ENCODE peak calls at places on chromosomes 6 and 20, in eight cellular contexts. N, P, I, Y, L, H, K and S are unnamed samples.

GRCh38 chr6:108801331-108801730 is 46.9 kb upstream of the ARMC2 start:
- DNase-seq in N (no peak), P (no peak), I (no peak), Y (no peak), L (no peak), H (no peak), K (no peak), S (no peak)

GRCh38 chr6:30357678-30358339 is 12.9 kb downstream of the RPP21 start:
- DNase-seq in N (no peak), P (peak), I (peak), Y (peak), L (peak), H (peak), K (peak), S (peak)

GRCh38 chr6:111842891-111843290 is 30.4 kb downstream of the FYN start:
- DNase-seq in N (no peak), P (no peak), I (no peak), Y (no peak), L (no peak), H (peak), K (no peak), S (no peak)

GRCh38 chr6:38349795-38350194 is 289.9 kb downstream of the BTBD9 start:
- DNase-seq in N (no peak), P (no peak), I (no peak), Y (peak), L (no peak), H (peak), K (no peak), S (no peak)

GRCh38 chr6:88538130-88538706 is 372.1 kb upstream of the CNR1 start:
- DNase-seq in N (no peak), P (no peak), I (no peak), Y (no peak), L (peak), H (peak), K (no peak), S (no peak)

GRCh38 chr6:87772597-87773530 is 70.8 kb upstream of the AKIRIN2 start:
- DNase-seq in N (no peak), P (no peak), I (no peak), Y (peak), L (no peak), H (peak), K (no peak), S (no peak)

GRCh38 chr6:7730411-7730810 is 4.5 kb downstream of the BMP6 start:
- DNase-seq in N (no peak), P (no peak), I (no peak), Y (peak), L (no peak), H (no peak), K (no peak), S (no peak)

GRCh38 chr20:15642676-15643075 is 930.6 kb downstream of the KIF16B start:
- DNase-seq in N (no peak), P (no peak), I (no peak), Y (peak), L (no peak), H (peak), K (peak), S (no peak)

GRCh38 chr20:58246346-58246745 is 17.9 kb upstream of the ANKRD60 start:
- DNase-seq in N (no peak), P (no peak), I (no peak), Y (peak), L (peak), H (peak), K (peak), S (no peak)

GRCh38 chr6:115602471-115602870 is 458.2 kb downstream of the FRK start:
- DNase-seq in N (no peak), P (no peak), I (no peak), Y (no peak), L (no peak), H (no peak), K (no peak), S (no peak)

GRCh38 chr20:56249244-56249955 is 868 bp downstream of the MC3R start:
- DNase-seq in N (no peak), P (peak), I (peak), Y (no peak), L (no peak), H (no peak), K (no peak), S (no peak)
- TF ChIP-seq CTCF in N (peak), P (no peak), I (no peak), Y (peak), L (no peak), H (no peak), K (peak), S (peak)

GRCh38 chr6:94323853-94324252 is 904.5 kb upstream of the EPHA7 start:
- DNase-seq in N (no peak), P (no peak), I (no peak), Y (no peak), L (no peak), H (no peak), K (peak), S (no peak)
- TF ChIP-seq CTCF in N (no peak), P (no peak), I (no peak), Y (no peak), L (no peak), H (no peak), K (peak), S (peak)

GRCh38 chr6:146526192-146526591 is 17.4 kb upstream of the RAB32 start:
- DNase-seq in N (no peak), P (no peak), I (no peak), Y (peak), L (no peak), H (peak), K (peak), S (no peak)
- TF ChIP-seq CTCF in N (no peak), P (no peak), I (no peak), Y (peak), L (no peak), H (peak), K (no peak), S (peak)

GRCh38 chr20:40724566-40724965 is 35.5 kb upstream of the MAFB start:
- DNase-seq in N (no peak), P (peak), I (no peak), Y (no peak), L (no peak), H (no peak), K (no peak), S (no peak)

GRCh38 chr20:40727960-40728359 is 38.9 kb upstream of the MAFB start:
- DNase-seq in N (no peak), P (no peak), I (no peak), Y (no peak), L (no peak), H (no peak), K (no peak), S (no peak)

GRCh38 chr20:40728996-40729395 is 40.0 kb upstream of the MAFB start:
- DNase-seq in N (no peak), P (no peak), I (no peak), Y (no peak), L (no peak), H (no peak), K (no peak), S (no peak)

DNA sequence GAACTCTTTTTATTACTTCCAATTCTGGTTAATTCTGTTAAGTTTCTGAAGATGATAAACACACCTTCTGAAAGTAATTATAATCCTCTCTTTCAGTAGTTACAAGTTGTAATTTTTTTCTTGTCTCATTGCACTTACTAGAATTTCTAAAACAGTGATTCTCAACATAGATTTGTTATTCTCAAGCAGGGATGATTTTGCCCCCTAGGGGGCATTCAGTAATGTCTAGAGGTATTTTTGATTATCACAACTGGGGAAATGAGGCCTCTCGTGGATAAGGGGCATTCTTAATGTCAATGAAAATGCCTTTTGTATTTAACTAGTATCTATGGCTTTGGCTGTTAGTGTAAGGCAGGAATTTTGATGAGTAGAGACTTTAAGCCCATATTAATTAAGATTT is 39.4 kb upstream of the MAFB start:
- DNase-seq in N (no peak), P (no peak), I (no peak), Y (no peak), L (no peak), H (no peak), K (no peak), S (no peak)
- TF ChIP-seq CTCF in N (peak), P (no peak), I (no peak), Y (no peak), L (peak), H (no peak), K (peak), S (no peak)

GRCh38 chr6:90502866-90503407 is 83.9 kb downstream of the MAP3K7 start:
- DNase-seq in N (no peak), P (no peak), I (no peak), Y (no peak), L (no peak), H (peak), K (no peak), S (no peak)

DNA sequence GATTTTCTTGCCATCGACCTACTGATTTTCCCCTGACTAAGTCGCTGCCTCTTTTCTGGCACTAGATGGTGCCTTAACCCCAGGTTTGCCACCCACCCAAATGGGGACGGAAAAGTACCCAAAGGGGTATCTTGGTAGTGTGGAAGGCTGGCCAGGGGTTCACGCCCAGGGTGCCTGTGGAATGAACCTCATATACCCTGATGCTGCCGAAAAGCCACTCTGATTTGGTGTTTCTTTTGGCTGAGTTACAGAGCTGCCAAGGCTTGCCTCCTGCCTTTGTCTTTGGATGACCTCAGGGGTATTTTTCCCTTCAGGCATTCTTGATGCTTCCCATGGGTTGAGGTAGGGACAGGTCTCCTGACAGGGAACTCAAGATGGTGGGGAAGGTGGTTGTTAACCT is 78.1 kb downstream of the MAP3K7 start:
- DNase-seq in N (no peak), P (no peak), I (no peak), Y (no peak), L (no peak), H (no peak), K (no peak), S (no peak)
- TF ChIP-seq CTCF in N (no peak), P (no peak), I (no peak), Y (no peak), L (no peak), H (no peak), K (no peak), S (no peak)

DNA sequence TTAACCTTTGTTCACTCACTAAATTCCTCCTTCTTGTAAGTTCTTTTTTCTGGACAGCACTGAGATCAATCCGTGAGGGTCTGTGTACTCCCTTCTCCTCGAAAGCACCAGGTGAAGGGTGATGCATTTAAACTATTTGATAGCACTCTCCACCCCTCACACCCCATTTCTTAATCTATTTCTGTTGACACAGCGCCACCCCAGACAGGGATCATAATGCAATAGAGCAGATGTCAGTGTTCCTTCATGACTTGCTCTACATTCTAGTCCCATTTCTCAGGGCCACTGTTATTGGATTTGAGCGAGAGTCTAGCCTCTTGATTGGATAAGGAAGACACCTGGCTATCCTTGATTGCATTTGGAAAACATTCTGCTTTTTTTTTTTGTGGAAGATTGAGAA is 46.3 kb downstream of the PPP1R14C start:
- DNase-seq in N (no peak), P (no peak), I (no peak), Y (no peak), L (no peak), H (no peak), K (no peak), S (no peak)
- TF ChIP-seq CTCF in N (no peak), P (no peak), I (no peak), Y (no peak), L (no peak), H (no peak), K (no peak), S (no peak)

GRCh38 chr6:52407467-52407866 is 12.7 kb upstream of the EFHC1 start:
- DNase-seq in N (no peak), P (no peak), I (peak), Y (peak), L (peak), H (peak), K (peak), S (no peak)
- TF ChIP-seq CTCF in N (peak), P (no peak), I (peak), Y (peak), L (peak), H (peak), K (peak), S (peak)